ENCODE peak calls at places on chromosomes 12 and 14, in four cellular contexts. One of them, this sample, is unnamed.
A peak's percentile ranks its signal among the peaks of the same experiment; 100 is the strongest.

GRCh38 chr12:103848917-103849491 is 8.0 kb upstream of the NT5DC3 start:
- DNase-seq in HEK293T: no peak
- DNase-seq in K562: no peak
- DNase-seq in HepG2: no peak
- DNase-seq in this sample: no peak

GRCh38 chr12:94174576-94174975 is 26.2 kb downstream of the PLXNC1 start:
- DNase-seq in HEK293T: no peak
- DNase-seq in K562: no peak
- DNase-seq in HepG2: no peak
- DNase-seq in this sample: no peak

GRCh38 chr12:7498832-7499231 is 4.7 kb downstream of the CD163 start:
- DNase-seq in HEK293T: no peak
- DNase-seq in K562: no peak
- DNase-seq in HepG2: no peak
- DNase-seq in this sample: no peak

GRCh38 chr14:61547186-61548121 is 147.9 kb upstream of the HIF1A start:
- DNase-seq in HEK293T: no peak
- DNase-seq in K562: no peak
- DNase-seq in HepG2: no peak
- DNase-seq in this sample: no peak

GRCh38 chr12:138898-139534 is 72.4 kb downstream of the IQSEC3 start:
- DNase-seq in HEK293T: no peak
- DNase-seq in K562: no peak
- DNase-seq in HepG2: no peak
- DNase-seq in this sample: no peak

GRCh38 chr12:68235576-68235975 is 10.0 kb upstream of the IL26 start:
- DNase-seq in HEK293T: no peak
- DNase-seq in K562: no peak
- DNase-seq in HepG2: no peak
- DNase-seq in this sample: no peak

GRCh38 chr12:106986625-106987389 is at the start of gene MTERF2:
- DNase-seq in HEK293T: peak; percentile 96
- DNase-seq in K562: peak; percentile 98
- DNase-seq in HepG2: peak; percentile 90
- DNase-seq in this sample: peak; percentile 65

GRCh38 chr12:2111816-2112215 is 59.0 kb downstream of the CACNA1C start:
- DNase-seq in HEK293T: no peak
- DNase-seq in K562: no peak
- DNase-seq in HepG2: no peak
- DNase-seq in this sample: no peak

GRCh38 chr12:94603434-94604068 is 46.8 kb downstream of the TMCC3 start:
- DNase-seq in HEK293T: no peak
- DNase-seq in K562: peak; percentile 51
- DNase-seq in HepG2: peak; percentile 5
- DNase-seq in this sample: no peak

GRCh38 chr12:14607561-14607960 is 39.9 kb upstream of the PLBD1 start:
- DNase-seq in HEK293T: no peak
- DNase-seq in K562: no peak
- DNase-seq in HepG2: no peak
- DNase-seq in this sample: no peak

GRCh38 chr12:131831635-131832041 is 3.4 kb downstream of the MMP17 start:
- DNase-seq in HEK293T: no peak
- DNase-seq in K562: no peak
- DNase-seq in HepG2: no peak
- DNase-seq in this sample: no peak

GRCh38 chr12:44930972-44931600 is 55.0 kb upstream of the NELL2 start:
- DNase-seq in HEK293T: peak; percentile 11
- DNase-seq in K562: peak; percentile 27
- DNase-seq in HepG2: peak; percentile 49
- DNase-seq in this sample: no peak

GRCh38 chr14:101077511-101078074 is 174.1 kb upstream of the RTL1 start:
- DNase-seq in HEK293T: no peak
- DNase-seq in K562: peak; percentile 14
- DNase-seq in HepG2: no peak
- DNase-seq in this sample: no peak

GRCh38 chr14:52733824-52734223 is 3.9 kb downstream of the STYX start:
- DNase-seq in HEK293T: no peak
- DNase-seq in K562: no peak
- DNase-seq in HepG2: no peak
- DNase-seq in this sample: no peak

GRCh38 chr14:74492413-74493342 is at the start of gene NPC2:
- DNase-seq in HEK293T: no peak
- DNase-seq in K562: no peak
- DNase-seq in HepG2: no peak
- DNase-seq in this sample: no peak

GRCh38 chr14:56172571-56172971 is 54.4 kb downstream of the PELI2 start:
- DNase-seq in HEK293T: no peak
- DNase-seq in K562: no peak
- DNase-seq in HepG2: no peak
- DNase-seq in this sample: no peak

GRCh38 chr12:34393086-34393820 is 371.0 kb downstream of the ALG10 start:
- DNase-seq in HEK293T: no peak
- DNase-seq in K562: no peak
- DNase-seq in HepG2: no peak
- DNase-seq in this sample: no peak

GRCh38 chr12:116880817-116881324 is 370 bp downstream of the HRK start:
- DNase-seq in HEK293T: peak; percentile 70
- DNase-seq in K562: peak; percentile 69
- DNase-seq in HepG2: peak; percentile 27
- DNase-seq in this sample: no peak

GRCh38 chr12:62537544-62537943 is 70.9 kb downstream of the MON2 start:
- DNase-seq in HEK293T: no peak
- DNase-seq in K562: no peak
- DNase-seq in HepG2: no peak
- DNase-seq in this sample: no peak

GRCh38 chr12:69101505-69101904 is 137.9 kb upstream of the CPSF6 start:
- DNase-seq in HEK293T: no peak
- DNase-seq in K562: no peak
- DNase-seq in HepG2: peak; percentile 49
- DNase-seq in this sample: no peak

GRCh38 chr12:57224973-57225679 is 4.4 kb upstream of the SHMT2 start:
- DNase-seq in HEK293T: no peak
- DNase-seq in K562: no peak
- DNase-seq in HepG2: no peak
- DNase-seq in this sample: no peak

GRCh38 chr12:51171884-51172514 is 936 bp downstream of the TFCP2 start:
- DNase-seq in HEK293T: no peak
- DNase-seq in K562: no peak
- DNase-seq in HepG2: peak; percentile 16
- DNase-seq in this sample: peak; percentile 17

GRCh38 chr14:103126873-103127304 is 3.6 kb downstream of the TNFAIP2 start:
- DNase-seq in HEK293T: peak; percentile 49
- DNase-seq in K562: no peak
- DNase-seq in HepG2: peak; percentile 63
- DNase-seq in this sample: no peak

GRCh38 chr14:50233335-50234250 is 2.2 kb upstream of the SOS2 start:
- DNase-seq in HEK293T: peak; percentile 12
- DNase-seq in K562: no peak
- DNase-seq in HepG2: peak; percentile 67
- DNase-seq in this sample: no peak

GRCh38 chr12:131098178-131098981 is 144.7 kb downstream of the ADGRD1 start:
- DNase-seq in HEK293T: no peak
- DNase-seq in K562: no peak
- DNase-seq in HepG2: no peak
- DNase-seq in this sample: no peak

GRCh38 chr14:76456200-76456599 is 80.3 kb downstream of the ESRRB start:
- DNase-seq in HEK293T: peak; percentile 71
- DNase-seq in K562: peak; percentile 48
- DNase-seq in HepG2: peak; percentile 18
- DNase-seq in this sample: peak; percentile 7
- TF ChIP-seq TARDBP in HEK293T: no peak
- TF ChIP-seq TARDBP in K562: no peak
- TF ChIP-seq TARDBP in HepG2: no peak
- TF ChIP-seq TARDBP in this sample: no peak

GRCh38 chr14:37195327-37195726 is 2.4 kb upstream of the MIPOL1 start:
- DNase-seq in HEK293T: no peak
- DNase-seq in K562: no peak
- DNase-seq in HepG2: peak; percentile 72
- DNase-seq in this sample: no peak
- TF ChIP-seq TARDBP in HEK293T: no peak
- TF ChIP-seq TARDBP in K562: no peak
- TF ChIP-seq TARDBP in HepG2: no peak
- TF ChIP-seq TARDBP in this sample: no peak

GRCh38 chr14:71267691-71268090 is 360.4 kb downstream of the PCNX1 start:
- DNase-seq in HEK293T: no peak
- DNase-seq in K562: no peak
- DNase-seq in HepG2: no peak
- DNase-seq in this sample: no peak
- TF ChIP-seq TARDBP in HEK293T: no peak
- TF ChIP-seq TARDBP in K562: no peak
- TF ChIP-seq TARDBP in HepG2: no peak
- TF ChIP-seq TARDBP in this sample: no peak

GRCh38 chr12:76863811-76864210 is 15.0 kb downstream of the CSRP2 start:
- DNase-seq in HEK293T: no peak
- DNase-seq in K562: no peak
- DNase-seq in HepG2: no peak
- DNase-seq in this sample: no peak

GRCh38 chr12:76864791-76865400 is 13.9 kb downstream of the CSRP2 start:
- DNase-seq in HEK293T: no peak
- DNase-seq in K562: no peak
- DNase-seq in HepG2: no peak
- DNase-seq in this sample: no peak

GRCh38 chr12:76863005-76863670 is 15.7 kb downstream of the CSRP2 start:
- DNase-seq in HEK293T: no peak
- DNase-seq in K562: no peak
- DNase-seq in HepG2: no peak
- DNase-seq in this sample: no peak

GRCh38 chr12:76866726-76867125 is 12.1 kb downstream of the CSRP2 start:
- DNase-seq in HEK293T: no peak
- DNase-seq in K562: no peak
- DNase-seq in HepG2: no peak
- DNase-seq in this sample: no peak

DNA sequence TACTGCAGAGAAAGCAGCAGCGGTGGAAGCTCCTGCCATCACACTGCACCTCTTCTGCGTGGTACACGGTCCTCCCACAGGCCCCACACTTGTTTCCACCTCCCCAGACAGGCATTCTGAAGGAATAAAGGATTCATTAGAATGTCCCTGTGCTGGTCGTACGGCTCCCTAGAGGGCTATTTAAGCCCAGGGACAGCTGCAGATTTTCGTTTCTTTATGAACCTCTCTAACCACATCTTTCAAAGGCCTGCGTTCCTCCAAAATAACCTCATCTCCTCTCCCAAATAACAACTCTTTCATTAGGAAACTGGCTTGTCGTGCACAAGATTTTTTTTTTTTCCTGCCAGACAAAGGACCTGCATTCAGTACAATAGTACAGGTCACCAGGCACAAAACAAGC is 12.7 kb downstream of the CSRP2 start:
- DNase-seq in HEK293T: no peak
- DNase-seq in K562: no peak
- DNase-seq in HepG2: no peak
- DNase-seq in this sample: no peak
- TF ChIP-seq TARDBP in HEK293T: no peak
- TF ChIP-seq TARDBP in K562: no peak
- TF ChIP-seq TARDBP in HepG2: no peak
- TF ChIP-seq TARDBP in this sample: no peak

GRCh38 chr14:31858868-31859267 is 218.2 kb upstream of the ARHGAP5 start:
- DNase-seq in HEK293T: no peak
- DNase-seq in K562: no peak
- DNase-seq in HepG2: peak; percentile 58
- DNase-seq in this sample: no peak
- TF ChIP-seq TARDBP in HEK293T: no peak
- TF ChIP-seq TARDBP in K562: no peak
- TF ChIP-seq TARDBP in HepG2: no peak
- TF ChIP-seq TARDBP in this sample: no peak

GRCh38 chr14:92409069-92409468 is 86.1 kb downstream of the SLC24A4 start:
- DNase-seq in HEK293T: no peak
- DNase-seq in K562: no peak
- DNase-seq in HepG2: no peak
- DNase-seq in this sample: no peak
- TF ChIP-seq TARDBP in HEK293T: no peak
- TF ChIP-seq TARDBP in K562: no peak
- TF ChIP-seq TARDBP in HepG2: no peak
- TF ChIP-seq TARDBP in this sample: no peak

DNA sequence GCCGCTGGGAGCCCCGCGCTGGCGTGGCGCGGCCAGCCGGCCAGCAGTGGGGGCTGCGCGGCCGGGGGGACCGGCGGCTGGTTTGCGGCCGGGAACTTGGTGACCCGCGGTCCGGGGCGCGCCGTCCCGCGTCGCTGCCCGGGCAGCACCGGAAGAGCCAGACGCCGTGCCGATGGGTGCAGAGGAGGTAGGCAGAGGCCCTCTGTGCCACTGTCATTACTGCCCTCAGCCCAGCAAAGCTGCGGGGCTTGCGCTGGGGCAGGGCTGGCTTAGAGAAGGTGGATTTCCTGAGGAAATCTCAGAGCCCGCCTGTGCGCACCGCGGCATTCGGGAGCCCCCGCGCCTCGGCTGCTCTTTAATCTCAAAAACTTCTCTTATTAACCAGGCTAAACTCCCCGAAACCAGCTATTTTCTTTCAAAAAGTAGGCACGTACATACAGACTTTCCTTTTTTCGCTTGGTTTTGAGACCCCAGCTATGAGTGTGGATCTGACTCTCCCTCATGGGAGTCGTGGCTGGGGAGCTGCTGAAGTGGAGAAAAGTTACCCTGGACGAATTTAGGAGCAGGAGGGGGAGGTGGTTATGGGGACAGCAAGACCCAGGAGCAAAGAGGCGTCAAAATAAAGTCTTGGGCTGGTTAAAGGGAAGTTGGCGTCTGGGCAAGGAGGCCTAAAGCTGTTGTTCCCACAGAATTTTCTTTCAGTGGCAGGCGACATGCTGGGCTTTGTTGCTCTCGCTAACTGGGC is 790 bp downstream of the SUSD6 start:
- DNase-seq in HEK293T: peak; percentile 22
- DNase-seq in K562: no peak
- DNase-seq in HepG2: no peak
- DNase-seq in this sample: no peak
- TF ChIP-seq TARDBP in HEK293T: no peak
- TF ChIP-seq TARDBP in K562: no peak
- TF ChIP-seq TARDBP in HepG2: no peak
- TF ChIP-seq TARDBP in this sample: no peak

DNA sequence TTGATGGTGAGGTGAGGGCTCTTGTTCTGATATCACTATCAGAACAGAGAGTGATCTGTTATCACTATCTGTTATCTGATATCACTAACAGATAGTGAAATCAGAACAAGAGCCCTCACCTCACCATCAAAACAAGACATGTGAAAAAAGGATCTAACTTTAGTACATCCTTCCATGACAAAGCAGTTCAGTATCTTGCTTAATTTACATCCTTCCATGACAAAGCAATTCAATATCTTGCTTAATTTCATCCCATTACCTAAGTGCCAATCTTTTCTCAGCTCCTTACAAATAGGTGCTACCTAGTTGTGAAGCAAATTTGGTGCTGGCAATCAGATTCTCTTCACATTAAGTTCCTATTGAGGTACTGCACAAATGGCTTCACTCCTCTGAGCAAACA is 1865.6 kb upstream of the FLRT2 start:
- DNase-seq in HEK293T: no peak
- DNase-seq in K562: no peak
- DNase-seq in HepG2: no peak
- DNase-seq in this sample: no peak
- TF ChIP-seq TARDBP in HEK293T: no peak
- TF ChIP-seq TARDBP in K562: no peak
- TF ChIP-seq TARDBP in HepG2: no peak
- TF ChIP-seq TARDBP in this sample: no peak

This sample was measured in GM12878.